ENCODE peak calls at places on chromosome 11, in eight cellular contexts. U, H, B, C, E, G, W and V are unnamed samples.

GRCh38 chr11:130068986-130069683 is 559 bp upstream of the APLP2 start:
- DNase-seq in G (peak), C (peak), U (peak), E (no peak), W (peak), H (peak), B (peak), V (no peak)

GRCh38 chr11:2234963-2235362 is 35.4 kb downstream of the ASCL2 start:
- DNase-seq in B (no peak), H (no peak), U (no peak), C (no peak), G (no peak), W (no peak), E (no peak), V (no peak)

GRCh38 chr11:68471360-68472340 is 11.1 kb downstream of the PPP6R3 start:
- DNase-seq in U (peak), H (peak), E (no peak), W (peak), C (peak), B (no peak), G (no peak), V (peak)

GRCh38 chr11:130737866-130738431 is 178.3 kb downstream of the SNX19 start:
- DNase-seq in U (no peak), E (no peak), B (no peak), W (peak), C (no peak), H (no peak), G (no peak), V (no peak)

GRCh38 chr11:59891781-59892181 is 13.2 kb downstream of the OOSP3 start:
- DNase-seq in W (no peak), H (no peak), U (no peak), B (no peak), G (no peak), C (peak), E (no peak), V (no peak)

GRCh38 chr11:9074338-9075029 is 16.9 kb downstream of the SCUBE2 start:
- DNase-seq in H (no peak), U (no peak), E (no peak), G (no peak), B (no peak), C (no peak), W (no peak), V (no peak)

GRCh38 chr11:57425565-57426438 is 1.1 kb downstream of the SLC43A3 start:
- DNase-seq in G (no peak), H (no peak), E (peak), U (no peak), W (no peak), B (peak), C (no peak), V (no peak)

GRCh38 chr11:22459053-22459452 is 120.9 kb downstream of the SLC17A6 start:
- DNase-seq in U (no peak), G (no peak), C (peak), E (no peak), H (no peak), B (no peak), W (peak), V (no peak)

GRCh38 chr11:17314232-17314547 is 37.4 kb upstream of the NCR3LG1 start:
- DNase-seq in W (peak), E (no peak), G (no peak), U (no peak), C (peak), H (no peak), B (no peak), V (no peak)

GRCh38 chr11:24289301-24289700 is 207.6 kb upstream of the LUZP2 start:
- DNase-seq in H (no peak), C (no peak), G (no peak), U (no peak), E (no peak), B (no peak), W (no peak), V (no peak)

GRCh38 chr11:68302256-68303054 is 9.9 kb upstream of the LRP5 start:
- DNase-seq in C (peak), W (no peak), H (no peak), B (no peak), E (peak), G (no peak), U (no peak), V (no peak)

GRCh38 chr11:134939905-134940304 is 527.9 kb upstream of the B3GAT1 start:
- DNase-seq in U (no peak), C (no peak), H (no peak), G (no peak), B (no peak), W (no peak), E (no peak), V (no peak)

GRCh38 chr11:124644426-124645280 is 22.0 kb downstream of the TBRG1 start:
- DNase-seq in B (peak), C (peak), U (peak), W (peak), E (peak), H (peak), G (no peak), V (peak)

GRCh38 chr11:11320820-11321219 is 32.2 kb downstream of the CSNK2A3 start:
- DNase-seq in W (no peak), U (no peak), H (no peak), G (no peak), B (no peak), C (no peak), E (no peak), V (no peak)

GRCh38 chr11:88341852-88342251 is 4.3 kb upstream of the CTSC start:
- DNase-seq in W (no peak), U (no peak), E (no peak), H (no peak), B (no peak), G (no peak), C (no peak), V (no peak)

GRCh38 chr11:112049777-112050176 is 24.0 kb downstream of the PIH1D2 start:
- DNase-seq in B (no peak), C (no peak), H (no peak), E (no peak), W (no peak), U (no peak), G (no peak), V (no peak)

GRCh38 chr11:74397531-74398243 is 546 bp downstream of the PGM2L1 start:
- DNase-seq in C (peak), W (peak), H (peak), U (peak), E (peak), G (no peak), B (no peak), V (peak)

GRCh38 chr11:122189259-122189658 is 73.2 kb upstream of the BLID start:
- DNase-seq in W (peak), E (no peak), C (peak), H (no peak), U (no peak), B (no peak), G (no peak), V (no peak)

GRCh38 chr11:108698844-108699642 is 34.2 kb downstream of the DDX10 start:
- DNase-seq in G (no peak), C (no peak), B (no peak), U (no peak), H (no peak), W (no peak), E (no peak), V (peak)

GRCh38 chr11:44426958-44427357 is 117.0 kb upstream of the ALX4 start:
- DNase-seq in W (no peak), H (no peak), G (no peak), U (no peak), C (no peak), B (no peak), E (no peak), V (no peak)

GRCh38 chr11:44542372-44542771 is 23.1 kb upstream of the CD82 start:
- DNase-seq in W (no peak), G (no peak), H (no peak), C (no peak), B (no peak), U (no peak), E (no peak), V (no peak)

GRCh38 chr11:32105871-32106312 is 15.0 kb downstream of the RCN1 start:
- DNase-seq in B (no peak), C (no peak), E (no peak), U (no peak), G (no peak), H (no peak), W (no peak), V (peak)

GRCh38 chr11:17256512-17256911 is 20.0 kb upstream of the NUCB2 start:
- DNase-seq in U (no peak), E (no peak), G (no peak), H (no peak), W (peak), C (peak), B (no peak), V (no peak)

GRCh38 chr11:117882539-117882938 is 6.1 kb upstream of the FXYD6 start:
- DNase-seq in C (no peak), H (no peak), E (no peak), W (no peak), B (no peak), G (no peak), U (no peak), V (no peak)

GRCh38 chr11:12175694-12176241 is 65.4 kb downstream of the MICAL2 start:
- DNase-seq in H (peak), G (no peak), E (no peak), U (no peak), C (peak), B (no peak), W (peak), V (no peak)